ENCODE peak calls at places on chromosomes 1 and 21, in five cellular contexts. F, O, U, W and L are unnamed samples.

GRCh38 chr1:161132410-161133219 is at the start of gene DEDD:
- DNase-seq in U (peak), F (peak), W (peak), O (peak), L (peak)

GRCh38 chr1:245987222-245987545 is 519.9 kb downstream of the SMYD3 start:
- DNase-seq in U (no peak), W (no peak), O (no peak), F (no peak), L (no peak)

GRCh38 chr1:67214420-67215174 is 48.3 kb downstream of the IL23R start:
- DNase-seq in O (peak), U (no peak), W (peak), F (no peak), L (peak)

GRCh38 chr1:89040315-89040626 is 17.6 kb upstream of the GBP3 start:
- DNase-seq in U (no peak), O (no peak), F (no peak), W (no peak), L (no peak)

GRCh38 chr1:67126111-67126746 is 8.5 kb downstream of the C1orf141 start:
- DNase-seq in U (no peak), O (no peak), W (no peak), F (no peak), L (no peak)

GRCh38 chr1:81974883-81975555 is 174.3 kb downstream of the ADGRL2 start:
- DNase-seq in O (no peak), U (no peak), F (no peak), W (no peak), L (no peak)

GRCh38 chr1:145936247-145936646 is 9.0 kb upstream of the RBM8A start:
- DNase-seq in O (no peak), W (no peak), F (no peak), U (no peak), L (no peak)

GRCh38 chr1:155981266-155982088 is 3.1 kb upstream of the ARHGEF2 start:
- DNase-seq in W (peak), O (peak), U (peak), F (no peak), L (peak)

GRCh38 chr1:94099303-94099702 is 21.6 kb downstream of the ABCA4 start:
- DNase-seq in W (no peak), U (no peak), F (no peak), O (no peak), L (no peak)

GRCh38 chr1:8986814-8987190 is 39.4 kb downstream of the SLC2A7 start:
- DNase-seq in O (no peak), W (no peak), U (no peak), F (no peak), L (peak)

GRCh38 chr1:3641046-3641760 is 8.7 kb downstream of the WRAP73 start:
- DNase-seq in W (no peak), F (no peak), U (no peak), O (no peak), L (no peak)

GRCh38 chr1:202213361-202214088 is 19.9 kb downstream of the LGR6 start:
- DNase-seq in F (no peak), O (no peak), W (no peak), U (peak), L (no peak)

GRCh38 chr1:39398278-39399010 is 93.0 kb upstream of the BMP8A start:
- DNase-seq in W (peak), F (no peak), U (peak), O (peak), L (no peak)

GRCh38 chr1:181010789-181011188 is 11.9 kb downstream of the STX6 start:
- DNase-seq in U (peak), F (no peak), W (peak), O (no peak), L (no peak)

GRCh38 chr1:150376110-150376509 is 12.2 kb downstream of the RPRD2 start:
- DNase-seq in F (no peak), O (no peak), U (no peak), W (no peak), L (no peak)

GRCh38 chr21:35611752-35612151 is 448.6 kb downstream of the SETD4 start:
- DNase-seq in W (no peak), U (no peak), F (no peak), O (no peak), L (no peak)

GRCh38 chr1:205354259-205354904 is 2.3 kb downstream of the KLHDC8A start:
- DNase-seq in W (peak), F (peak), O (peak), U (peak), L (peak)

GRCh38 chr1:32508751-32509140 is 30.5 kb upstream of the ZBTB8A start:
- DNase-seq in F (no peak), W (no peak), O (no peak), U (peak), L (no peak)

GRCh38 chr1:69128204-69128603 is 439.5 kb upstream of the LRRC7 start:
- DNase-seq in W (no peak), U (no peak), O (no peak), F (no peak), L (no peak)

GRCh38 chr1:89525169-89525855 is 683 bp downstream of the LRRC8B start:
- DNase-seq in O (peak), F (peak), W (no peak), U (no peak), L (peak)

GRCh38 chr1:185938396-185938795 is 204.2 kb downstream of the HMCN1 start:
- DNase-seq in U (no peak), O (no peak), W (no peak), F (no peak), L (no peak)

GRCh38 chr1:42170779-42171621 is 6.5 kb upstream of the GUCA2A start:
- DNase-seq in U (no peak), W (no peak), O (no peak), F (no peak), L (no peak)

GRCh38 chr1:15722836-15723542 is 13.1 kb upstream of the SLC25A34 start:
- DNase-seq in O (no peak), U (no peak), W (no peak), F (no peak), L (no peak)

GRCh38 chr1:158290571-158290935 is 830 bp downstream of the CD1C start:
- DNase-seq in O (no peak), W (no peak), U (no peak), F (no peak), L (peak)

GRCh38 chr21:45901061-45901690 is 80.4 kb upstream of the COL6A1 start:
- DNase-seq in W (no peak), O (no peak), U (no peak), F (no peak), L (no peak)

GRCh38 chr1:73104749-73105148 is 822.4 kb upstream of the NEGR1 start:
- DNase-seq in U (no peak), W (no peak), F (no peak), O (no peak), L (no peak)

GRCh38 chr1:173477286-173478098 is at the start of gene PRDX6:
- DNase-seq in U (peak), F (peak), O (no peak), W (peak), L (peak)

GRCh38 chr1:172236958-172237357 is 183.5 kb upstream of the C1orf105 start:
- DNase-seq in O (no peak), U (no peak), F (no peak), W (no peak), L (no peak)

GRCh38 chr1:110631836-110632620 is 25.9 kb upstream of the KCNA2 start:
- DNase-seq in W (no peak), O (peak), U (no peak), F (no peak), L (no peak)